ENCODE peak calls at places on chromosomes 2 and 18, in six cellular contexts. I is HTR-8/SVneo, A is HFFc6, G is left kidney, M is KG1, Q is hippocampal formation. W is an unnamed sample.

GRCh38 chr2:31233741-31234689 is at the start of gene EHD3:
- DNase-seq in I (peak; percentile 94), A (peak; percentile 92), G (peak; percentile 98), M (peak; percentile 40), Q (peak; percentile 93), W (peak; percentile 59)

GRCh38 chr18:57793630-57793986 is 9.5 kb downstream of the ATP8B1 start:
- DNase-seq in I (no peak), A (no peak), G (no peak), M (no peak), Q (no peak), W (no peak)

GRCh38 chr2:152344561-152345195 is 9.7 kb downstream of the FMNL2 start:
- DNase-seq in I (no peak), A (no peak), G (no peak), M (no peak), Q (no peak), W (no peak)

GRCh38 chr2:98608962-98609604 is 694 bp downstream of the UNC50 start:
- DNase-seq in I (peak; percentile 30), A (peak; percentile 49), G (peak; percentile 64), M (no peak), Q (no peak), W (no peak)

GRCh38 chr2:73979021-73979420 is 5.7 kb upstream of the TET3 start:
- DNase-seq in I (no peak), A (no peak), G (peak; percentile 60), M (peak; percentile 33), Q (no peak), W (peak; percentile 47)

GRCh38 chr2:47043142-47043890 is 111.8 kb downstream of the STPG4 start:
- DNase-seq in I (peak; percentile 99), A (peak; percentile 93), G (peak; percentile 49), M (no peak), Q (no peak), W (no peak)

GRCh38 chr2:37585295-37585908 is 86.0 kb downstream of the CDC42EP3 start:
- DNase-seq in I (no peak), A (no peak), G (peak; percentile 80), M (no peak), Q (no peak), W (no peak)

GRCh38 chr2:46268986-46269385 is 28.2 kb upstream of the EPAS1 start:
- DNase-seq in I (no peak), A (peak; percentile 40), G (no peak), M (no peak), Q (no peak), W (no peak)

GRCh38 chr18:42033137-42033810 is 78.2 kb downstream of the PIK3C3 start:
- DNase-seq in I (no peak), A (no peak), G (no peak), M (no peak), Q (no peak), W (no peak)

GRCh38 chr2:152560163-152560562 is 157.1 kb downstream of the PRPF40A start:
- DNase-seq in I (no peak), A (peak; percentile 64), G (no peak), M (no peak), Q (no peak), W (no peak)

GRCh38 chr2:241958818-241959545 is 89.5 kb downstream of the RTP5 start:
- DNase-seq in I (no peak), A (no peak), G (no peak), M (no peak), Q (no peak), W (no peak)

GRCh38 chr2:136448435-136448834 is 316.9 kb upstream of the THSD7B start:
- DNase-seq in I (no peak), A (no peak), G (no peak), M (no peak), Q (no peak), W (no peak)

GRCh38 chr18:45658756-45659155 is 43.5 kb downstream of the SLC14A2 start:
- DNase-seq in I (no peak), A (peak; percentile 18), G (no peak), M (no peak), Q (no peak), W (no peak)